ENCODE peak calls at places on chromosomes 11 and 22, in six cellular contexts. B is psoas muscle, G is lower lobe of right lung, O is upper lobe of right lung, Z is prostate gland, C is BE2C. D is an unnamed sample.

GRCh38 chr11:28146123-28146751 is 38.0 kb downstream of the METTL15 start:
- DNase-seq in B (no peak), G (no peak), O (no peak), Z (no peak), C (no peak), D (peak)

GRCh38 chr11:3904228-3904627 is 48.8 kb downstream of the STIM1 start:
- DNase-seq in B (peak), G (no peak), O (no peak), Z (no peak), C (no peak), D (no peak)

GRCh38 chr11:16737860-16738197 is 618 bp upstream of the C11orf58 start:
- DNase-seq in B (no peak), G (no peak), O (no peak), Z (no peak), C (no peak), D (no peak)

GRCh38 chr11:116262370-116262769 is 510.4 kb downstream of the BUD13 start:
- DNase-seq in B (no peak), G (no peak), O (no peak), Z (no peak), C (no peak), D (no peak)

GRCh38 chr11:96124155-96124554 is 200.2 kb upstream of the MTMR2 start:
- DNase-seq in B (no peak), G (no peak), O (no peak), Z (no peak), C (no peak), D (no peak)

GRCh38 chr22:31451709-31452571 is 37.7 kb downstream of the EIF4ENIF1 start:
- DNase-seq in B (no peak), G (no peak), O (no peak), Z (no peak), C (no peak), D (peak)

GRCh38 chr11:17463795-17464194 is 12.8 kb downstream of the ABCC8 start:
- DNase-seq in B (no peak), G (no peak), O (no peak), Z (no peak), C (peak), D (no peak)

GRCh38 chr11:65637794-65638317 is at the start of gene SIPA1:
- DNase-seq in B (peak), G (peak), O (peak), Z (peak), C (peak), D (peak)

GRCh38 chr22:29870574-29870973 is 12.4 kb upstream of the MTMR3 start:
- DNase-seq in B (no peak), G (no peak), O (no peak), Z (no peak), C (no peak), D (no peak)

GRCh38 chr11:34204396-34205279 is 99.2 kb downstream of the NAT10 start:
- DNase-seq in B (no peak), G (no peak), O (no peak), Z (no peak), C (no peak), D (peak)

GRCh38 chr11:64538501-64538951 is 52.5 kb upstream of the SLC22A12 start:
- DNase-seq in B (no peak), G (peak), O (peak), Z (no peak), C (no peak), D (no peak)

GRCh38 chr11:96506953-96507354 is 117.1 kb downstream of the JRKL start:
- DNase-seq in B (no peak), G (no peak), O (no peak), Z (no peak), C (no peak), D (no peak)

GRCh38 chr11:103108933-103109817 is at the start of gene DYNC2H1:
- DNase-seq in B (peak), G (peak), O (peak), Z (peak), C (peak), D (peak)

GRCh38 chr11:124863137-124863825 is 2.0 kb upstream of the ROBO3 start:
- DNase-seq in B (no peak), G (peak), O (peak), Z (no peak), C (no peak), D (no peak)

GRCh38 chr22:39349506-39349966 is 255 bp upstream of the SYNGR1 start:
- DNase-seq in B (no peak), G (peak), O (no peak), Z (no peak), C (peak), D (no peak)

GRCh38 chr11:10122337-10123197 is 171.5 kb downstream of the SBF2 start:
- DNase-seq in B (no peak), G (no peak), O (no peak), Z (no peak), C (no peak), D (peak)

GRCh38 chr22:30902496-30903357 is 65.8 kb downstream of the MORC2 start:
- DNase-seq in B (no peak), G (no peak), O (peak), Z (no peak), C (no peak), D (no peak)

GRCh38 chr11:130897262-130898182 is 18.8 kb downstream of the SNX19 start:
- DNase-seq in B (peak), G (peak), O (peak), Z (peak), C (no peak), D (peak)

GRCh38 chr22:36055376-36056310 is 27.0 kb upstream of the RBFOX2 start:
- DNase-seq in B (peak), G (no peak), O (no peak), Z (no peak), C (no peak), D (no peak)

GRCh38 chr11:110349109-110349996 is 52.9 kb upstream of the RDX start:
- DNase-seq in B (no peak), G (no peak), O (no peak), Z (no peak), C (no peak), D (no peak)

GRCh38 chr11:65854871-65855837 is 2.8 kb downstream of the CFL1 start:
- DNase-seq in B (no peak), G (no peak), O (peak), Z (no peak), C (no peak), D (no peak)

GRCh38 chr22:20573176-20573829 is 65.9 kb downstream of the MED15 start:
- DNase-seq in B (no peak), G (no peak), O (no peak), Z (no peak), C (no peak), D (no peak)

DNA sequence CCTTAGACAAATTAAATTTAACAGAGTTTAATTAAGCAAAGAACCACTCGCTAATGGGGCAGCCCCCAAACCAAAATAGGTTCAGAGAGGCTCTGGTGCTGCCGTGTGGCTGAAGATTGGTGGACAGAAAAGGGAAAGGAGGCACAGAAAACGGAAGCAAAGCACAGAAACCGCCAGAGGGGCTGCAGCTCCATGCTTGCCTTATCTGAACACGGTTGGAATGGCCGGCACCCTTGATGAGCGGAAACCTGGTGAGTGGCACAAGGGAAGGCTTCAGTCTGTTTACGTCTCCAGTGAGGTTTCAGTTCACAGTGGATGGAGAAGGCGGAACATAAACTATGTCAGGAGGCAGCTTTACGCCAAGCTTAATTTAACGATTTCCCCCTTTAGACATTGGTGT is 5.2 kb upstream of the PRR33 start:
- DNase-seq in B (no peak), G (no peak), O (no peak), Z (no peak), C (no peak), D (no peak)
- H3K4me3 ChIP-seq in B (no peak), G (peak), O (peak), Z (no peak), C (no peak), D (no peak)

GRCh38 chr11:1705121-1706052 is 8.4 kb downstream of the KRTAP5-6 start:
- DNase-seq in B (no peak), G (no peak), O (no peak), Z (peak), C (no peak), D (no peak)

GRCh38 chr11:1703146-1703545 is 6.2 kb downstream of the KRTAP5-6 start:
- DNase-seq in B (no peak), G (no peak), O (no peak), Z (no peak), C (no peak), D (no peak)

GRCh38 chr11:1707751-1708150 is 10.8 kb downstream of the KRTAP5-6 start:
- DNase-seq in B (no peak), G (no peak), O (no peak), Z (no peak), C (no peak), D (no peak)

GRCh38 chr11:1708716-1709115 is 11.7 kb downstream of the KRTAP5-6 start:
- DNase-seq in B (no peak), G (no peak), O (no peak), Z (no peak), C (no peak), D (no peak)

GRCh38 chr11:1706634-1707400 is 9.8 kb downstream of the KRTAP5-6 start:
- DNase-seq in B (peak), G (no peak), O (no peak), Z (no peak), C (peak), D (no peak)
- TF ChIP-seq CTCF in B (peak), G (peak), O (peak), Z (no peak), C (peak), D (peak)

GRCh38 chr22:17797721-17798559 is 23.7 kb upstream of the BID start:
- DNase-seq in B (no peak), G (no peak), O (no peak), Z (no peak), C (no peak), D (no peak)
- H3K4me3 ChIP-seq in B (no peak), G (no peak), O (no peak), Z (no peak), C (no peak), D (no peak)

GRCh38 chr11:41400124-41400523 is 59.3 kb downstream of the LRRC4C start:
- DNase-seq in B (no peak), G (no peak), O (no peak), Z (no peak), C (no peak), D (no peak)

GRCh38 chr11:41403462-41403861 is 56.0 kb downstream of the LRRC4C start:
- DNase-seq in B (no peak), G (no peak), O (no peak), Z (no peak), C (no peak), D (no peak)

GRCh38 chr11:41392591-41392990 is 66.9 kb downstream of the LRRC4C start:
- DNase-seq in B (no peak), G (no peak), O (no peak), Z (no peak), C (no peak), D (peak)

GRCh38 chr11:41394562-41395160 is 64.8 kb downstream of the LRRC4C start:
- DNase-seq in B (no peak), G (no peak), O (no peak), Z (no peak), C (no peak), D (no peak)

DNA sequence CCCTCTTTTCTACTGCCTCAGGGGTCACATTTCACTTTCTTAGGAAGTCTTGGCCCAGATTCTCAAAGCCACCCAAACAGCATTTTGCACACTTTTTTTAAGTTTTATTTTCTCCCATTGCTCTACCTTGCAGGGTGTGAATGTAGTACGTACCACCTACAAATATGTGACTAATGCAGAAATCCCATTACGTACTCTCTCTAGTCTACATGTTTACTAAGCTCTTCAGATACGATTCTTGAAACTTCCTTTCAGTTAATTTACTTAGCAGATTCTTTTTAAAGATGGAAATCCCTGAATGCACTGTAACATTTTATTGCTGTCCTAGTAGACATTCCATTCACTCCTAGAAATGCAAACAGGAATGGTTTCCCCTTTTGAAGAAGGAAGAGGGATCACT is 61.3 kb downstream of the LRRC4C start:
- DNase-seq in B (no peak), G (no peak), O (no peak), Z (no peak), C (no peak), D (no peak)
- TF ChIP-seq CTCF in B (no peak), G (no peak), O (no peak), Z (no peak), C (no peak), D (no peak)

D was measured in epithelial cell of proximal tubule.